ENCODE peak calls at places on chromosome 1, in nine cellular contexts. Z, A, S, O, T, E, L, G and I are unnamed samples.

GRCh38 chr1:98366343-98366742 is 295.2 kb upstream of the SNX7 start:
- DNase-seq in E (peak; percentile 46), T (no peak), G (no peak), Z (no peak), L (no peak), O (no peak), S (no peak), A (no peak), I (no peak)

GRCh38 chr1:8025061-8025670 is 943 bp downstream of the ERRFI1 start:
- DNase-seq in E (peak; percentile 36), L (no peak), T (no peak), S (no peak), G (no peak), O (no peak), A (no peak), Z (no peak), I (no peak)

GRCh38 chr1:30920827-30921226 is 12.3 kb upstream of the SDC3 start:
- DNase-seq in T (no peak), S (no peak), L (peak; percentile 11), G (no peak), O (no peak), E (no peak), A (no peak), Z (no peak), I (no peak)

GRCh38 chr1:159056069-159056698 is 20.4 kb downstream of the AIM2 start:
- DNase-seq in G (no peak), E (no peak), S (no peak), A (no peak), T (no peak), O (no peak), Z (no peak), L (no peak), I (no peak)

GRCh38 chr1:33459766-33460543 is 12.5 kb upstream of the ZSCAN20 start:
- DNase-seq in G (no peak), Z (no peak), A (no peak), T (no peak), O (no peak), L (no peak), E (no peak), S (no peak), I (no peak)

GRCh38 chr1:220791287-220791686 is 4.6 kb downstream of the MTARC1 start:
- DNase-seq in T (no peak), E (no peak), O (no peak), Z (no peak), G (no peak), A (no peak), L (no peak), S (no peak), I (no peak)

GRCh38 chr1:8303141-8303540 is 14.8 kb upstream of the SLC45A1 start:
- DNase-seq in A (no peak), O (no peak), E (no peak), G (no peak), T (no peak), S (no peak), Z (no peak), L (no peak), I (no peak)

GRCh38 chr1:176854725-176855433 is 309.6 kb downstream of the ASTN1 start:
- DNase-seq in L (no peak), T (no peak), O (no peak), S (no peak), A (no peak), Z (no peak), G (no peak), E (no peak), I (no peak)

GRCh38 chr1:225762002-225762441 is 15.6 kb upstream of the SRP9 start:
- DNase-seq in E (no peak), Z (no peak), O (no peak), T (no peak), S (no peak), A (no peak), L (peak; percentile 32), G (no peak), I (no peak)

GRCh38 chr1:65429806-65430205 is 9.3 kb downstream of the LEPR start:
- DNase-seq in O (no peak), S (no peak), G (no peak), T (no peak), Z (no peak), E (no peak), L (no peak), A (no peak), I (no peak)

GRCh38 chr1:79074975-79075374 is 68.4 kb upstream of the ADGRL4 start:
- DNase-seq in L (no peak), G (no peak), T (no peak), S (no peak), Z (no peak), A (no peak), O (no peak), E (no peak), I (no peak)